ENCODE peak calls at places on chromosomes 3 and 15, in five cellular contexts. J, A, I, V and O are unnamed samples.

GRCh38 chr3:151156618-151157216 is 46.3 kb downstream of the GPR171 start:
- DNase-seq in V (no peak), A (no peak), I (peak), J (no peak), O (no peak)

GRCh38 chr3:189103208-189103607 is 68.6 kb upstream of the TPRG1 start:
- DNase-seq in A (no peak), I (no peak), V (no peak), J (no peak), O (no peak)

GRCh38 chr3:105140899-105141367 is 225.8 kb upstream of the ALCAM start:
- DNase-seq in J (no peak), V (no peak), A (no peak), I (no peak), O (no peak)

GRCh38 chr3:158660711-158661110 is 11.7 kb downstream of the LXN start:
- DNase-seq in J (no peak), A (no peak), I (no peak), V (no peak), O (no peak)

GRCh38 chr15:78000089-78000926 is 77.2 kb downstream of the TBC1D2B start:
- DNase-seq in A (peak), V (peak), I (no peak), J (peak), O (no peak)

GRCh38 chr3:164094546-164094945 is 983.8 kb downstream of the SI start:
- DNase-seq in J (no peak), A (no peak), I (no peak), V (no peak), O (no peak)

GRCh38 chr15:93072440-93073394 is 16.3 kb downstream of the RGMA start:
- DNase-seq in A (peak), V (no peak), J (peak), I (no peak), O (peak)

GRCh38 chr15:41424809-41425208 is 7.9 kb downstream of the RTF1 start:
- DNase-seq in I (no peak), V (no peak), J (no peak), A (no peak), O (no peak)

GRCh38 chr3:126277629-126278378 is 79.4 kb downstream of the KLF15 start:
- DNase-seq in J (no peak), A (no peak), V (no peak), I (peak), O (no peak)

GRCh38 chr15:94306700-94307650 is 75.6 kb downstream of the MCTP2 start:
- DNase-seq in J (no peak), A (no peak), V (no peak), I (no peak), O (no peak)

GRCh38 chr15:98401029-98401428 is 247.3 kb upstream of the IGF1R start:
- DNase-seq in J (no peak), V (no peak), A (no peak), I (no peak), O (no peak)

GRCh38 chr3:99925584-99925983 is 107.9 kb downstream of the CMSS1 start:
- DNase-seq in I (peak), V (no peak), A (no peak), J (peak), O (no peak)

GRCh38 chr15:58981808-58982475 is 5.5 kb upstream of the RNF111 start:
- DNase-seq in I (no peak), A (no peak), V (no peak), J (no peak), O (no peak)

GRCh38 chr3:188234172-188234571 is 80.2 kb downstream of the LPP start:
- DNase-seq in V (no peak), I (no peak), J (no peak), A (no peak), O (no peak)